ENCODE peak calls at places on chromosomes 12 and 14, in eight cellular contexts. One of them, this sample, is unnamed. For H3K4me1, the result is how much of the 10 kb centered on the place peaks cover.

GRCh38 chr12:2265461-2266167 is 212.8 kb downstream of the CACNA1C start:
- DNase-seq in K562: no peak
- DNase-seq in astrocyte: peak
- DNase-seq in mucosa of descending colon: no peak
- DNase-seq in fibroblast of lung: no peak
- DNase-seq in CD8-positive, alpha-beta memory T cell: no peak
- DNase-seq in hepatocyte: no peak
- DNase-seq in A549: no peak
- DNase-seq in this sample: no peak

GRCh38 chr14:64060648-64061096 is 207.9 kb downstream of the SYNE2 start:
- DNase-seq in K562: peak
- DNase-seq in astrocyte: no peak
- DNase-seq in mucosa of descending colon: peak
- DNase-seq in fibroblast of lung: no peak
- DNase-seq in CD8-positive, alpha-beta memory T cell: no peak
- DNase-seq in hepatocyte: no peak
- DNase-seq in A549: peak
- DNase-seq in this sample: no peak

GRCh38 chr12:111446044-111446581 is 40.4 kb downstream of the SH2B3 start:
- DNase-seq in K562: peak
- DNase-seq in astrocyte: no peak
- DNase-seq in mucosa of descending colon: peak
- DNase-seq in fibroblast of lung: peak
- DNase-seq in CD8-positive, alpha-beta memory T cell: no peak
- DNase-seq in hepatocyte: no peak
- DNase-seq in A549: no peak
- DNase-seq in this sample: no peak

GRCh38 chr12:32698285-32698684 is 19.2 kb downstream of the DNM1L start:
- DNase-seq in K562: no peak
- DNase-seq in astrocyte: no peak
- DNase-seq in mucosa of descending colon: no peak
- DNase-seq in fibroblast of lung: no peak
- DNase-seq in CD8-positive, alpha-beta memory T cell: no peak
- DNase-seq in hepatocyte: no peak
- DNase-seq in A549: no peak
- DNase-seq in this sample: no peak

GRCh38 chr12:22527999-22528398 is 16.3 kb downstream of the C2CD5 start:
- DNase-seq in K562: no peak
- DNase-seq in astrocyte: peak
- DNase-seq in mucosa of descending colon: no peak
- DNase-seq in fibroblast of lung: peak
- DNase-seq in CD8-positive, alpha-beta memory T cell: no peak
- DNase-seq in hepatocyte: no peak
- DNase-seq in A549: no peak
- DNase-seq in this sample: no peak

GRCh38 chr12:128365831-128366231 is 98.9 kb downstream of the TMEM132C start:
- DNase-seq in K562: no peak
- DNase-seq in astrocyte: no peak
- DNase-seq in mucosa of descending colon: no peak
- DNase-seq in fibroblast of lung: no peak
- DNase-seq in CD8-positive, alpha-beta memory T cell: no peak
- DNase-seq in hepatocyte: peak
- DNase-seq in A549: no peak
- DNase-seq in this sample: no peak

GRCh38 chr12:131494141-131494733 is 216.7 kb upstream of the SFSWAP start:
- DNase-seq in K562: no peak
- DNase-seq in astrocyte: no peak
- DNase-seq in mucosa of descending colon: no peak
- DNase-seq in fibroblast of lung: no peak
- DNase-seq in CD8-positive, alpha-beta memory T cell: no peak
- DNase-seq in hepatocyte: no peak
- DNase-seq in A549: no peak
- DNase-seq in this sample: no peak

GRCh38 chr14:96626916-96627315 is 124.7 kb downstream of the PAPOLA start:
- DNase-seq in K562: peak
- DNase-seq in astrocyte: no peak
- DNase-seq in mucosa of descending colon: no peak
- DNase-seq in fibroblast of lung: no peak
- DNase-seq in CD8-positive, alpha-beta memory T cell: no peak
- DNase-seq in hepatocyte: no peak
- DNase-seq in A549: no peak
- DNase-seq in this sample: no peak

GRCh38 chr14:53190938-53191337 is 37.8 kb upstream of the DDHD1 start:
- DNase-seq in K562: no peak
- DNase-seq in astrocyte: peak
- DNase-seq in mucosa of descending colon: no peak
- DNase-seq in fibroblast of lung: no peak
- DNase-seq in CD8-positive, alpha-beta memory T cell: no peak
- DNase-seq in hepatocyte: no peak
- DNase-seq in A549: no peak
- DNase-seq in this sample: no peak

GRCh38 chr12:18462437-18462836 is 201.1 kb downstream of the PIK3C2G start:
- DNase-seq in K562: no peak
- DNase-seq in astrocyte: peak
- DNase-seq in mucosa of descending colon: no peak
- DNase-seq in fibroblast of lung: peak
- DNase-seq in CD8-positive, alpha-beta memory T cell: no peak
- DNase-seq in hepatocyte: no peak
- DNase-seq in A549: no peak
- DNase-seq in this sample: no peak

GRCh38 chr14:60893916-60894315 is 87.0 kb downstream of the TRMT5 start:
- DNase-seq in K562: no peak
- DNase-seq in astrocyte: no peak
- DNase-seq in mucosa of descending colon: no peak
- DNase-seq in fibroblast of lung: no peak
- DNase-seq in CD8-positive, alpha-beta memory T cell: no peak
- DNase-seq in hepatocyte: no peak
- DNase-seq in A549: no peak
- DNase-seq in this sample: no peak

GRCh38 chr12:132024758-132025157 is 75.0 kb downstream of the EP400 start:
- DNase-seq in K562: no peak
- DNase-seq in astrocyte: no peak
- DNase-seq in mucosa of descending colon: no peak
- DNase-seq in fibroblast of lung: no peak
- DNase-seq in CD8-positive, alpha-beta memory T cell: no peak
- DNase-seq in hepatocyte: no peak
- DNase-seq in A549: no peak
- DNase-seq in this sample: no peak

GRCh38 chr12:107677671-107678070 is 7.9 kb upstream of the PWP1 start:
- DNase-seq in K562: no peak
- DNase-seq in astrocyte: no peak
- DNase-seq in mucosa of descending colon: no peak
- DNase-seq in fibroblast of lung: no peak
- DNase-seq in CD8-positive, alpha-beta memory T cell: no peak
- DNase-seq in hepatocyte: no peak
- DNase-seq in A549: no peak
- DNase-seq in this sample: no peak

GRCh38 chr12:78698747-78699146 is 165.8 kb upstream of the SYT1 start:
- DNase-seq in K562: no peak
- DNase-seq in astrocyte: peak
- DNase-seq in mucosa of descending colon: no peak
- DNase-seq in fibroblast of lung: no peak
- DNase-seq in CD8-positive, alpha-beta memory T cell: no peak
- DNase-seq in hepatocyte: no peak
- DNase-seq in A549: peak
- DNase-seq in this sample: no peak

GRCh38 chr14:60349663-60350365 is 100.8 kb downstream of the PPM1A start:
- DNase-seq in K562: peak
- DNase-seq in astrocyte: peak
- DNase-seq in mucosa of descending colon: peak
- DNase-seq in fibroblast of lung: peak
- DNase-seq in CD8-positive, alpha-beta memory T cell: no peak
- DNase-seq in hepatocyte: peak
- DNase-seq in A549: peak
- DNase-seq in this sample: peak

DNA sequence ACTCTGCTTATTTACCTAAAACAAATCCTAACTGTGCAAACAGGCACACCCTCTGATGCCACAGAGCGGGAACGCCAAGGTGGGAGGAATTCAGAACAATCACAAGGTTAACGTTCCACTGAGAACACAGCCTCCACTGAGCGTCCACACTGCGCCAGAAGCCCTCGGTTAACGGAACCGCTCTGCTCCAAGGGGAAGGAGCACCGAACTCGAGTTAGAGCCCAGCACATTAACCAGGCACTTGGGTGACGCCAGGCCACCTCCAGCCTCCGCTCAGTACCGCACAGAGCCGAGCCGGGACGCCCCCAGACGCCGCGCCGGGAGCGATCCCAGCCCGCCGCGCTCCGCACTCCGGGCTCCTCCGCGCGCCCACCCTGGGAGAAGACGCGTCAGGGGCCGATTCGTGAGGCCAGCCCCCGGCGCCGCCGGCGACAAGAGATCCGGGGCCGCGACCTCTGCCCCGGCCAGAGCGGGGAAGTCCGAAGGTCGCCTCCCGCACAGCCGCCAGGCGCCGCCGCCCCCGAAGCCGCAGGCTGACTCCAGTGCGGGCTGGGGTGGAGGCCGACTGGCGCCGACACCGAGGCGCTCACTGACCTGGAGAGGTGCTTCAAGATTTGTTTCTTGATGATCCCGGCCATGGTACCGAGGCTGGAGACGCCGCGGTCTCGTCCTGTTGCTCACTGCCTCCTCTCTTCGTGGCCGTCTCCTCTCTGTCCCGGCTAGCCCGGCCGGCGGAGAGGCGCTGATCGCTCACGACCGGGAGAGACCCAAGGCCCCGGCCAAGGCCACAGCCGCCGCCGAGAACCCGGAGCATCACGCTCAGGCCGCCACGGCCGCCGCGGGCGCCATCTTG is 450 bp downstream of the BLTP3B start:
- DNase-seq in K562: peak
- DNase-seq in astrocyte: no peak
- DNase-seq in mucosa of descending colon: peak
- DNase-seq in fibroblast of lung: no peak
- DNase-seq in CD8-positive, alpha-beta memory T cell: peak
- DNase-seq in hepatocyte: peak
- DNase-seq in A549: no peak
- DNase-seq in this sample: peak
- H3K4me1 ChIP-seq in K562: under half
- H3K4me1 ChIP-seq in astrocyte: under half
- H3K4me1 ChIP-seq in mucosa of descending colon: under half
- H3K4me1 ChIP-seq in fibroblast of lung: under half
- H3K4me1 ChIP-seq in CD8-positive, alpha-beta memory T cell: under half
- H3K4me1 ChIP-seq in hepatocyte: under half
- H3K4me1 ChIP-seq in A549: under half
- H3K4me1 ChIP-seq in this sample: under half

GRCh38 chr14:32494566-32495434 is 165.7 kb downstream of the AKAP6 start:
- DNase-seq in K562: no peak
- DNase-seq in astrocyte: peak
- DNase-seq in mucosa of descending colon: no peak
- DNase-seq in fibroblast of lung: no peak
- DNase-seq in CD8-positive, alpha-beta memory T cell: no peak
- DNase-seq in hepatocyte: no peak
- DNase-seq in A549: no peak
- DNase-seq in this sample: no peak
- H3K4me1 ChIP-seq in K562: under half
- H3K4me1 ChIP-seq in astrocyte: under half
- H3K4me1 ChIP-seq in mucosa of descending colon: under half
- H3K4me1 ChIP-seq in fibroblast of lung: under half
- H3K4me1 ChIP-seq in CD8-positive, alpha-beta memory T cell: under half
- H3K4me1 ChIP-seq in hepatocyte: under half
- H3K4me1 ChIP-seq in A549: under half
- H3K4me1 ChIP-seq in this sample: under half

DNA sequence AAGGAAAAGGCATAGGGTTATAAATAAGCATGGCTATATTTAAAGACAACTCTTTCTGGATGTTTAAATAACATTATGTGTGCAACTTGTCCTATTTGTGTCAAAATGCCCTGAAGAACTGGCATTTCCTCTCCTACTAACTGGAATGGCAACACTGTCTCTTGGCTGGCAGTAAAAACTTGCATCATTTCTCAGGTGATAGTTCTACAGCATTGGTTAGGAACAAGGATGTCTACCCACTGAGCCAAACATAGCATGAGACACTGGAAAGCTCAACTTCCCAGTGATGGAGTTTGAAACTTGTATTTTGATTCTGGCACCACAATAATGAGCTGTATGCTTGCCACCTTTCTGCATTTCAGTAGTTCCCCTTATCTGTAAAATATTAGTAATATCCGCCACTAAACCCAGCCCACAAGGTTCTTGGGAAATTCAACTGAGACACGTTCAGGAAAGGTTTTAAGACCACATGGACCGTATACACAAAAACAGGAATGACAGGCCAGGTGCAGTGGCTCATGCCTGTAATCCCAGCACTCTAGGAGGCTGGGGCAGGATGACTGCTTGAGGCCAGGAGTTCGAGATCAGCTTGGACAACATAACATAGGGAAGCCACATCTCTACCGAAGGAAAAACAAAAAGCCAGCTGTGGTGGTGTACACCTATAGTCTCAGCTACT is 5.1 kb downstream of the SLC38A2 start:
- DNase-seq in K562: no peak
- DNase-seq in astrocyte: no peak
- DNase-seq in mucosa of descending colon: no peak
- DNase-seq in fibroblast of lung: no peak
- DNase-seq in CD8-positive, alpha-beta memory T cell: no peak
- DNase-seq in hepatocyte: no peak
- DNase-seq in A549: no peak
- DNase-seq in this sample: no peak
- H3K4me1 ChIP-seq in K562: under half
- H3K4me1 ChIP-seq in astrocyte: under half
- H3K4me1 ChIP-seq in mucosa of descending colon: half or more
- H3K4me1 ChIP-seq in fibroblast of lung: under half
- H3K4me1 ChIP-seq in CD8-positive, alpha-beta memory T cell: half or more
- H3K4me1 ChIP-seq in hepatocyte: half or more
- H3K4me1 ChIP-seq in A549: half or more
- H3K4me1 ChIP-seq in this sample: half or more

GRCh38 chr12:20748198-20748597 is 53.1 kb downstream of the SLCO1C1 start:
- DNase-seq in K562: no peak
- DNase-seq in astrocyte: no peak
- DNase-seq in mucosa of descending colon: no peak
- DNase-seq in fibroblast of lung: no peak
- DNase-seq in CD8-positive, alpha-beta memory T cell: no peak
- DNase-seq in hepatocyte: no peak
- DNase-seq in A549: no peak
- DNase-seq in this sample: no peak
- H3K4me1 ChIP-seq in K562: under half
- H3K4me1 ChIP-seq in astrocyte: under half
- H3K4me1 ChIP-seq in mucosa of descending colon: under half
- H3K4me1 ChIP-seq in fibroblast of lung: under half
- H3K4me1 ChIP-seq in CD8-positive, alpha-beta memory T cell: under half
- H3K4me1 ChIP-seq in hepatocyte: under half
- H3K4me1 ChIP-seq in A549: under half
- H3K4me1 ChIP-seq in this sample: under half

This sample was measured in CD4-positive, CD25-positive, alpha-beta regulatory T cell.